ENCODE peak calls at places on chromosomes 6 and 20, in nine cellular contexts. H is AG04450, I is fibroblast of villous mesenchyme, M is body of pancreas, U is uterus, X is prostate gland, G is adrenal gland, E is heart right ventricle, Z is cardiac muscle cell. C is an unnamed sample.

GRCh38 chr6:25659633-25660368 is 7.8 kb downstream of the SCGN start:
- DNase-seq in X (no peak), Z (no peak), U (no peak), E (no peak), G (no peak), I (no peak), M (no peak), H (no peak), C (no peak)

GRCh38 chr20:64201653-64202052 is 37.4 kb downstream of the MYT1 start:
- DNase-seq in E (no peak), X (no peak), M (no peak), U (no peak), G (no peak), Z (no peak), I (no peak), H (no peak), C (no peak)

GRCh38 chr20:32485770-32486248 is 99.3 kb downstream of the NOL4L start:
- DNase-seq in U (no peak), E (no peak), Z (no peak), I (no peak), X (no peak), H (no peak), M (no peak), G (no peak), C (no peak)

GRCh38 chr20:40293740-40294139 is 395.3 kb downstream of the MAFB start:
- DNase-seq in G (no peak), M (no peak), Z (peak), U (peak), I (no peak), H (no peak), X (no peak), E (no peak), C (no peak)

GRCh38 chr6:140101818-140102217 is 727.4 kb upstream of the CITED2 start:
- DNase-seq in Z (no peak), U (no peak), I (no peak), G (no peak), H (no peak), E (no peak), M (no peak), X (no peak), C (no peak)

GRCh38 chr6:66926060-66926459 is 1219.0 kb upstream of the EYS start:
- DNase-seq in U (no peak), G (no peak), H (no peak), M (no peak), I (peak), Z (peak), E (no peak), X (no peak), C (no peak)

GRCh38 chr6:105178110-105178509 is 1.7 kb downstream of the POPDC3 start:
- DNase-seq in I (peak), U (no peak), X (no peak), M (no peak), H (peak), E (no peak), G (no peak), Z (peak), C (no peak)

GRCh38 chr6:105179244-105180065 is at the start of gene POPDC3:
- DNase-seq in G (no peak), H (no peak), I (no peak), M (no peak), X (no peak), Z (peak), E (peak), U (no peak), C (no peak)

GRCh38 chr6:12022903-12023522 is 10.9 kb downstream of the HIVEP1 start:
- DNase-seq in M (no peak), E (no peak), I (peak), U (no peak), H (no peak), G (no peak), Z (no peak), X (no peak), C (no peak)

GRCh38 chr6:35725721-35726438 is 11.0 kb upstream of the ARMC12 start:
- DNase-seq in E (peak), M (peak), G (peak), H (no peak), I (peak), X (peak), Z (peak), U (peak), C (no peak)

GRCh38 chr6:37492236-37493046 is 7.3 kb downstream of the CCDC167 start:
- DNase-seq in M (no peak), Z (no peak), X (no peak), G (no peak), I (no peak), U (no peak), H (no peak), E (no peak), C (no peak)

GRCh38 chr6:138535728-138536454 is 36.6 kb upstream of the NHSL1 start:
- DNase-seq in I (no peak), G (no peak), Z (no peak), X (no peak), E (no peak), U (no peak), M (no peak), H (no peak), C (no peak)

GRCh38 chr6:34806738-34807453 is 15.0 kb downstream of the BLTP3A start:
- DNase-seq in U (no peak), Z (peak), X (no peak), I (peak), H (no peak), M (no peak), E (no peak), G (no peak), C (no peak)

GRCh38 chr6:3209114-3210023 is 18.1 kb downstream of the TUBB2B start:
- DNase-seq in Z (peak), H (peak), I (peak), U (peak), M (no peak), X (no peak), E (no peak), G (peak), C (no peak)

GRCh38 chr20:40251284-40251932 is 437.6 kb downstream of the MAFB start:
- DNase-seq in M (no peak), E (no peak), Z (peak), G (peak), H (no peak), I (peak), X (no peak), U (no peak), C (no peak)

GRCh38 chr20:3813758-3814581 is 6.4 kb upstream of the AP5S1 start:
- DNase-seq in G (peak), E (no peak), M (no peak), H (no peak), U (no peak), X (no peak), I (no peak), Z (no peak), C (no peak)
- H3K4me3 ChIP-seq in G (no peak), E (no peak), M (no peak), H (no peak), U (no peak), X (no peak), I (no peak), Z (no peak), C (no peak)

GRCh38 chr20:52190437-52191131 is 995 bp downstream of the ZFP64 start:
- DNase-seq in M (peak), X (peak), U (peak), G (peak), H (no peak), Z (peak), E (no peak), I (peak), C (no peak)
- H3K4me3 ChIP-seq in M (peak), X (peak), U (peak), G (peak), H (peak), Z (peak), E (peak), I (peak), C (peak)

DNA sequence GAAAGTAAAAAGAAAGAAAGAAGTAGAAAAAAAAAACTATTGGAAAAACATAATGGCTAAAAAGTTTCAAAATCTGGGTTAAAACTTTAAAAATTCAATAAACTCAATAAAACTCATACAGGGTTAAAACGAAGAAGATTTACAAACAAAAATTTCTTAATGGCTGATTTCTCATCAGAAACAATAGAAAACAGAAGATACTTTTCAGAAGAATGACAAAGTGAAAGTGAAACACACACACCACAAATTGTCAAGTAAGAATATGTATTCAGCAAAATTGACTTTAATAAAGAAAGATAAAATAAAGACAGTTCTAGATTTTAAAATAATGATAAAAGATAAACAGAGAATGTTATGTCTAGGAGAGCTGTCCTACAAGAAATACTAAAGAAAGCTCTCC is 618.9 kb upstream of the GJE1 start:
- DNase-seq in G (no peak), Z (peak), U (no peak), H (no peak), I (peak), E (no peak), M (no peak), X (no peak), C (no peak)
- H3K4me3 ChIP-seq in G (no peak), Z (no peak), U (no peak), H (no peak), I (peak), E (no peak), M (no peak), X (no peak), C (no peak)

GRCh38 chr6:132279592-132280139 is 121.6 kb downstream of the MOXD1 start:
- DNase-seq in H (peak), Z (peak), X (peak), G (peak), M (peak), U (peak), E (peak), I (peak), C (peak)
- H3K4me3 ChIP-seq in H (peak), Z (peak), X (peak), G (no peak), M (no peak), U (peak), E (no peak), I (peak), C (peak)

DNA sequence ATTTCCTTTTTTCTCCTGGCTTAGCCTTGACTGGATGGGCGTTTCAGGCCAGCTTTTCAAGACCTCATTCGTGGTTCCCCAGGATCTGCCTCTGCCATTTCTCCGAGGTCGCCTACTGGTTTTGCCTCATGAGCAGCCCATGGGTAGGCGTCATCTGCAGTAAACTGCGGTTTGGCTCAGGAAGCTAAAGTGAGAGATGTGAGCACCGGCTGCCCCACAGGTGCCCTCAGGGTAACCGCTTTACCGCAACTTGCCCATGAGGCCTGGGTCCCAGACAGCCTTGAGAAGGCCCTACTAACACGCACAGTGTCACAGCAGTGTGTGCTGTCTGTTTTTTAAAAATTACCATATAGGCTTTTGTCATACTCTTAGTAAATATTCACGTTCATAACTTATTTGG is 53.4 kb upstream of the TBXT start:
- DNase-seq in E (no peak), M (no peak), I (no peak), U (no peak), H (no peak), Z (no peak), G (no peak), X (no peak), C (no peak)
- H3K4me3 ChIP-seq in E (no peak), M (no peak), I (no peak), U (no peak), H (no peak), Z (no peak), G (no peak), X (no peak), C (no peak)

GRCh38 chr6:134288538-134289203 is 29.2 kb downstream of the SGK1 start:
- DNase-seq in I (peak), Z (peak), E (no peak), H (peak), U (no peak), M (no peak), G (peak), X (no peak), C (no peak)
- H3K4me3 ChIP-seq in I (no peak), Z (no peak), E (no peak), H (no peak), U (no peak), M (no peak), G (no peak), X (no peak), C (peak)

GRCh38 chr6:6915813-6916547 is 191.8 kb upstream of the RREB1 start:
- DNase-seq in H (no peak), Z (peak), E (peak), M (peak), G (peak), I (peak), U (peak), X (peak), C (no peak)
- H3K4me3 ChIP-seq in H (peak), Z (no peak), E (peak), M (no peak), G (peak), I (peak), U (peak), X (peak), C (peak)

GRCh38 chr6:111481836-111482235 is 1.2 kb downstream of the REV3L start:
- DNase-seq in X (no peak), I (peak), H (no peak), U (no peak), E (no peak), M (no peak), Z (no peak), G (no peak), C (no peak)

GRCh38 chr6:111478749-111479148 is 4.3 kb downstream of the REV3L start:
- DNase-seq in E (no peak), I (peak), U (no peak), H (no peak), M (no peak), Z (peak), X (no peak), G (no peak), C (no peak)

GRCh38 chr6:111482959-111483735 is at the start of gene REV3L:
- DNase-seq in H (peak), I (peak), X (peak), Z (peak), U (peak), E (peak), G (peak), M (peak), C (peak)

GRCh38 chr6:111482236-111482958 is 621 bp downstream of the REV3L start:
- DNase-seq in U (peak), G (peak), Z (peak), E (peak), H (no peak), I (peak), X (peak), M (peak), C (no peak)

GRCh38 chr6:111480988-111481830 is 1.8 kb downstream of the REV3L start:
- DNase-seq in I (no peak), M (no peak), G (no peak), X (no peak), H (no peak), Z (no peak), E (no peak), U (no peak), C (no peak)
- H3K4me3 ChIP-seq in I (peak), M (peak), G (peak), X (peak), H (peak), Z (peak), E (peak), U (peak), C (peak)

GRCh38 chr20:62121776-62122658 is at the start of gene LSM14B:
- DNase-seq in H (peak), M (peak), X (peak), I (peak), U (peak), G (peak), E (peak), Z (peak), C (peak)

GRCh38 chr20:62120990-62121775 is 1.1 kb upstream of the LSM14B start:
- DNase-seq in Z (no peak), H (no peak), E (no peak), X (peak), G (peak), M (no peak), U (no peak), I (peak), C (peak)

GRCh38 chr20:62126141-62126540 is 3.9 kb downstream of the LSM14B start:
- DNase-seq in U (no peak), H (no peak), X (no peak), G (no peak), Z (no peak), E (no peak), I (no peak), M (no peak), C (no peak)

GRCh38 chr20:62122659-62123449 is 579 bp downstream of the LSM14B start:
- DNase-seq in Z (peak), H (no peak), G (peak), E (peak), I (peak), U (peak), X (peak), M (peak), C (no peak)

DNA sequence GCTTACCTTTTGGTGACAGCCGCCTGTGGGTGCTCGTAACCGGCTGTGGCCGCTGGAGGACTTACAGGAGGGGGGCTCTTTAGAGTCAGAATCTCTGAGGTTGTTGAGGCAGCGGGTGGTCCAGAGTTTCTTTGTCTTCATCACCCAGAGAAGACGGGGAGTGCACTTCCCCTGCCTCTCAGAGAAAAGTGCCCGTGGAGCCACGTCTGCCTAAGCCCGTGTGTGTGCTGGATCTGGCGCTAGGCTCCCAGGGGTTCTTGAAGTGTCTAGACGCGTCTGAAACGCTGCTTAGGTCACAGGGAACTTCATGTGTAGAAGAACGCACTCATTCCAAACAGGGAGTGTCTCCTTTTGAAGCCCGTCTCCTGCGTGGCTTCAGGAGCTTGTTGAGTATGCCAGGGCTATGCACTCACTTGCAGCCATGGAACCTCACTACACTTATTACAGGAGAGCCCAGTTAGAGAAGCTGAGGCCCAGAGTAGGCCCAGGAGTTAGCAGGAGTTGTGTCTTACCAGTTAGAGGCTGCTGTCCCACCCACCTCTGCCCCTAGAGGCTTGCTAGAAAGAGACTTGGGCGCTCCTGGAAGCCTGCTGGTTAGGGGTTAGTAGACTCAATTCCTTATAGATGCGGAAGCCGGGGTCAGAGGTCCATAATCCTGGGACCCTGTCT is 1.3 kb downstream of the LSM14B start:
- DNase-seq in U (no peak), Z (peak), X (no peak), G (no peak), I (peak), M (no peak), H (no peak), E (no peak), C (no peak)
- H3K4me3 ChIP-seq in U (peak), Z (peak), X (peak), G (peak), I (peak), M (no peak), H (peak), E (peak), C (peak)

C was measured in SK-N-MC.